ENCODE peak calls at places on chromosomes 4 and X, in eight cellular contexts. One of them, this sample, is unnamed.

GRCh38 chrX:107691024-107691448 is 62.7 kb downstream of the PRPS1 start:
- DNase-seq in uterus: peak
- DNase-seq in GM20000: no peak
- DNase-seq in coronary artery: no peak
- DNase-seq in ovary: no peak
- DNase-seq in kidney: no peak
- DNase-seq in astrocyte of the spinal cord: no peak
- DNase-seq in WTC11: no peak
- DNase-seq in this sample: no peak

GRCh38 chr4:94489075-94489474 is 37.3 kb downstream of the PDLIM5 start:
- DNase-seq in uterus: no peak
- DNase-seq in GM20000: no peak
- DNase-seq in coronary artery: no peak
- DNase-seq in ovary: no peak
- DNase-seq in kidney: no peak
- DNase-seq in astrocyte of the spinal cord: no peak
- DNase-seq in WTC11: no peak
- DNase-seq in this sample: no peak

GRCh38 chr4:16794816-16795445 is 103.5 kb downstream of the LDB2 start:
- DNase-seq in uterus: peak
- DNase-seq in GM20000: peak
- DNase-seq in coronary artery: no peak
- DNase-seq in ovary: peak
- DNase-seq in kidney: no peak
- DNase-seq in astrocyte of the spinal cord: peak
- DNase-seq in WTC11: peak
- DNase-seq in this sample: peak

GRCh38 chrX:20680998-20681397 is 414.3 kb upstream of the RPS6KA3 start:
- DNase-seq in uterus: no peak
- DNase-seq in GM20000: no peak
- DNase-seq in coronary artery: no peak
- DNase-seq in ovary: no peak
- DNase-seq in kidney: no peak
- DNase-seq in astrocyte of the spinal cord: no peak
- DNase-seq in WTC11: no peak
- DNase-seq in this sample: no peak

GRCh38 chrX:68945603-68946228 is 116.9 kb downstream of the EFNB1 start:
- DNase-seq in uterus: no peak
- DNase-seq in GM20000: no peak
- DNase-seq in coronary artery: peak
- DNase-seq in ovary: no peak
- DNase-seq in kidney: no peak
- DNase-seq in astrocyte of the spinal cord: peak
- DNase-seq in WTC11: peak
- DNase-seq in this sample: peak

GRCh38 chr4:181959121-181959520 is 284.1 kb upstream of the TENM3 start:
- DNase-seq in uterus: no peak
- DNase-seq in GM20000: no peak
- DNase-seq in coronary artery: no peak
- DNase-seq in ovary: no peak
- DNase-seq in kidney: no peak
- DNase-seq in astrocyte of the spinal cord: peak
- DNase-seq in WTC11: no peak
- DNase-seq in this sample: no peak

GRCh38 chrX:84108589-84108988 is 79.4 kb downstream of the RPS6KA6 start:
- DNase-seq in uterus: no peak
- DNase-seq in GM20000: no peak
- DNase-seq in coronary artery: no peak
- DNase-seq in ovary: no peak
- DNase-seq in kidney: no peak
- DNase-seq in astrocyte of the spinal cord: no peak
- DNase-seq in WTC11: no peak
- DNase-seq in this sample: no peak

GRCh38 chr4:151004222-151004621 is 10.9 kb downstream of the LRBA start:
- DNase-seq in uterus: no peak
- DNase-seq in GM20000: no peak
- DNase-seq in coronary artery: no peak
- DNase-seq in ovary: no peak
- DNase-seq in kidney: no peak
- DNase-seq in astrocyte of the spinal cord: peak
- DNase-seq in WTC11: no peak
- DNase-seq in this sample: no peak

GRCh38 chrX:151384807-151385206 is 12.2 kb upstream of the VMA21 start:
- DNase-seq in uterus: no peak
- DNase-seq in GM20000: no peak
- DNase-seq in coronary artery: no peak
- DNase-seq in ovary: no peak
- DNase-seq in kidney: no peak
- DNase-seq in astrocyte of the spinal cord: peak
- DNase-seq in WTC11: no peak
- DNase-seq in this sample: no peak

GRCh38 chr4:118289794-118290193 is 63.0 kb downstream of the PRSS12 start:
- DNase-seq in uterus: no peak
- DNase-seq in GM20000: no peak
- DNase-seq in coronary artery: no peak
- DNase-seq in ovary: no peak
- DNase-seq in kidney: no peak
- DNase-seq in astrocyte of the spinal cord: peak
- DNase-seq in WTC11: no peak
- DNase-seq in this sample: no peak

GRCh38 chr4:128358903-128359260 is 71.3 kb upstream of the PGRMC2 start:
- DNase-seq in uterus: no peak
- DNase-seq in GM20000: no peak
- DNase-seq in coronary artery: no peak
- DNase-seq in ovary: no peak
- DNase-seq in kidney: no peak
- DNase-seq in astrocyte of the spinal cord: no peak
- DNase-seq in WTC11: no peak
- DNase-seq in this sample: no peak

GRCh38 chr4:147578057-147578476 is 39.1 kb upstream of the TMEM184C start:
- DNase-seq in uterus: peak
- DNase-seq in GM20000: no peak
- DNase-seq in coronary artery: peak
- DNase-seq in ovary: no peak
- DNase-seq in kidney: no peak
- DNase-seq in astrocyte of the spinal cord: peak
- DNase-seq in WTC11: no peak
- DNase-seq in this sample: no peak

GRCh38 chr4:77801260-77801608 is 17.9 kb downstream of the CNOT6L start:
- DNase-seq in uterus: no peak
- DNase-seq in GM20000: no peak
- DNase-seq in coronary artery: no peak
- DNase-seq in ovary: no peak
- DNase-seq in kidney: no peak
- DNase-seq in astrocyte of the spinal cord: no peak
- DNase-seq in WTC11: no peak
- DNase-seq in this sample: no peak

GRCh38 chr4:1711055-1711905 is 839 bp downstream of the SLBP start:
- DNase-seq in uterus: peak
- DNase-seq in GM20000: no peak
- DNase-seq in coronary artery: no peak
- DNase-seq in ovary: peak
- DNase-seq in kidney: peak
- DNase-seq in astrocyte of the spinal cord: peak
- DNase-seq in WTC11: peak
- DNase-seq in this sample: peak

GRCh38 chr4:73257995-73258667 is 467 bp downstream of the ANKRD17 start:
- DNase-seq in uterus: peak
- DNase-seq in GM20000: no peak
- DNase-seq in coronary artery: no peak
- DNase-seq in ovary: peak
- DNase-seq in kidney: no peak
- DNase-seq in astrocyte of the spinal cord: peak
- DNase-seq in WTC11: no peak
- DNase-seq in this sample: peak
- TF ChIP-seq CTCF in uterus: no peak
- TF ChIP-seq CTCF in GM20000: peak
- TF ChIP-seq CTCF in coronary artery: no peak
- TF ChIP-seq CTCF in ovary: peak
- TF ChIP-seq CTCF in kidney: no peak
- TF ChIP-seq CTCF in astrocyte of the spinal cord: peak
- TF ChIP-seq CTCF in WTC11: no peak
- TF ChIP-seq CTCF in this sample: peak

GRCh38 chr4:48127231-48127881 is 6.7 kb downstream of the TXK start:
- DNase-seq in uterus: no peak
- DNase-seq in GM20000: no peak
- DNase-seq in coronary artery: no peak
- DNase-seq in ovary: no peak
- DNase-seq in kidney: no peak
- DNase-seq in astrocyte of the spinal cord: no peak
- DNase-seq in WTC11: no peak
- DNase-seq in this sample: no peak
- TF ChIP-seq CTCF in uterus: no peak
- TF ChIP-seq CTCF in GM20000: no peak
- TF ChIP-seq CTCF in coronary artery: no peak
- TF ChIP-seq CTCF in ovary: no peak
- TF ChIP-seq CTCF in kidney: no peak
- TF ChIP-seq CTCF in astrocyte of the spinal cord: no peak
- TF ChIP-seq CTCF in WTC11: no peak
- TF ChIP-seq CTCF in this sample: no peak

DNA sequence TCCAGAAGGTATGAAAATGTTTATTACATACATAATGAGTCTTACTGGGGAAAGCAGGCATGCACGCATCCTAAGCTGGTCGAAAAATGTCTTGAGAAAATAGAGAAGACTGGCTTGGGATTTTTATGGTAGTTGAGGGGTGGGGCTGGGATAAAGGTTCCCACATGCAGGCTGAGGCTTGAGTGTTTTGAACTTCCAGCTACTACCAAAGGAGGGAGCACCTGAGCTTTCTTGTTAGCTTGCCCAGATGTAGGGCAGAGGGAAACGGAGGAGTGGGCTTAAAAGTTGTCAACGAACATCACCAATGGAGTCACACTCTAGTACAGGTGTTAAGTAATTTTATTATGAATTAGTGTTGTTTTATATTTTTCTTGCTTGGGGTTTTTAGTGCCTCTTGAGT is 39.6 kb upstream of the SRPX start:
- DNase-seq in uterus: no peak
- DNase-seq in GM20000: peak
- DNase-seq in coronary artery: no peak
- DNase-seq in ovary: no peak
- DNase-seq in kidney: no peak
- DNase-seq in astrocyte of the spinal cord: peak
- DNase-seq in WTC11: peak
- DNase-seq in this sample: peak
- TF ChIP-seq CTCF in uterus: no peak
- TF ChIP-seq CTCF in GM20000: peak
- TF ChIP-seq CTCF in coronary artery: no peak
- TF ChIP-seq CTCF in ovary: no peak
- TF ChIP-seq CTCF in kidney: no peak
- TF ChIP-seq CTCF in astrocyte of the spinal cord: peak
- TF ChIP-seq CTCF in WTC11: no peak
- TF ChIP-seq CTCF in this sample: peak

GRCh38 chrX:138026211-138026610 is 460.3 kb downstream of the ZIC3 start:
- DNase-seq in uterus: no peak
- DNase-seq in GM20000: peak
- DNase-seq in coronary artery: no peak
- DNase-seq in ovary: no peak
- DNase-seq in kidney: no peak
- DNase-seq in astrocyte of the spinal cord: peak
- DNase-seq in WTC11: no peak
- DNase-seq in this sample: peak
- TF ChIP-seq CTCF in uterus: no peak
- TF ChIP-seq CTCF in GM20000: no peak
- TF ChIP-seq CTCF in coronary artery: no peak
- TF ChIP-seq CTCF in ovary: no peak
- TF ChIP-seq CTCF in kidney: peak
- TF ChIP-seq CTCF in astrocyte of the spinal cord: peak
- TF ChIP-seq CTCF in WTC11: no peak
- TF ChIP-seq CTCF in this sample: peak

GRCh38 chr4:143585548-143585947 is 72.0 kb downstream of the SMARCA5 start:
- DNase-seq in uterus: no peak
- DNase-seq in GM20000: no peak
- DNase-seq in coronary artery: no peak
- DNase-seq in ovary: no peak
- DNase-seq in kidney: no peak
- DNase-seq in astrocyte of the spinal cord: no peak
- DNase-seq in WTC11: no peak
- DNase-seq in this sample: no peak

GRCh38 chr4:143586080-143586479 is 72.6 kb downstream of the SMARCA5 start:
- DNase-seq in uterus: no peak
- DNase-seq in GM20000: no peak
- DNase-seq in coronary artery: no peak
- DNase-seq in ovary: no peak
- DNase-seq in kidney: no peak
- DNase-seq in astrocyte of the spinal cord: peak
- DNase-seq in WTC11: no peak
- DNase-seq in this sample: no peak

DNA sequence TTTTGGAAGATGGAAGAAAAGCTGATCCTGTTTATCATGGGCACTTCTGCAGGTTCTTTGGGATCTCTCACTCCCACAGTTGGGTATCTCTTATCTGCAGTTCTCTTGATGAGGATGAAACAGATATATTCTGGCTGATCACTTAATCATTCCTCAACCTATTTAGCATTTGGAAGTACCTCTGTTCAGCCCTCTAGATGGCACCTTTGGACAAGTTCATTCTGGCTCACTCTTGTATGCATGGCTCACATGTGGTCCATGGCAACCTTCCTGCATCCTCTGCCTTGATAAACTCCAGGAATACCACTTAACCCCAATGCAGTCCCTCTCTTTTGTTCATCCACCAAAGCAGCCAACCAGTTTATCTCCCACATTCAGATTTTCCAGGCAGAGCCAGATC is 74.2 kb downstream of the SMARCA5 start:
- DNase-seq in uterus: no peak
- DNase-seq in GM20000: no peak
- DNase-seq in coronary artery: no peak
- DNase-seq in ovary: no peak
- DNase-seq in kidney: no peak
- DNase-seq in astrocyte of the spinal cord: no peak
- DNase-seq in WTC11: no peak
- DNase-seq in this sample: no peak
- TF ChIP-seq CTCF in uterus: no peak
- TF ChIP-seq CTCF in GM20000: no peak
- TF ChIP-seq CTCF in coronary artery: no peak
- TF ChIP-seq CTCF in ovary: no peak
- TF ChIP-seq CTCF in kidney: no peak
- TF ChIP-seq CTCF in astrocyte of the spinal cord: no peak
- TF ChIP-seq CTCF in WTC11: no peak
- TF ChIP-seq CTCF in this sample: no peak

DNA sequence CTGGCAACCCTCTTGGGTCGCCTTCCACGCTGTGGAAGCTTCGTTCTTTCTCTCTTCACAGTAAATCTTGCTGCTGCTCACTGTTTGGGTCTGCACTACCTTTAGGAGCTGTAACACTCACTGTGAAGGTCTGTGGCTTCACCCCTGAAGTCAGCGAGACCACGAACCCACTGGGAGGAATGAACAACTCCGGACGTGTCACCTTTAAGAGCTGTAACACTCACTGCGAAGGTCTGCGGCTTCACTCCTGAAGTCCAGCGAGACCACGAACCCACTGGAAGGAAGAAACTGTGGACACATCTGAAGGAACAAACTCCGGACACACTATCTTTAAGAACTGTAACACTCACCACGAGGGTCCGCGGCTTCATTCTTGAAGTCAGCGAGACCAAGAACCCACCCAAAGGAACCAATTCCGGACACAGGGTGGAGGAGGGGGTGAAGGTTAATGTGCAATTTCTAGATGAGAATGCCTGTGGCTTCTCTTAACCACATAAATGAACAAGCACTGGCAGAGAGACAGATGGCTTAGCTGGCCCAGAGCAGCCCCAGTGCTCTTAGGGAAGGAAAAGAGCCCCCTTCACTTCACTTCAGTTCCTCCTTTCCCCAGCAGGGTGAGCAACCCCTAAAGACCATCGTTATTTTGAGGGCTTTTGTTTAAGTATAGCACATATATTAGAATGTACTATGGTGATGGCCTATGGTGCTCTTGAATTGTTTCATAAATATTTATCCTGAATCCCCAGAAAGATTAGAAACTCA is 73.0 kb downstream of the LUZP4 start:
- DNase-seq in uterus: no peak
- DNase-seq in GM20000: no peak
- DNase-seq in coronary artery: no peak
- DNase-seq in ovary: no peak
- DNase-seq in kidney: no peak
- DNase-seq in astrocyte of the spinal cord: peak
- DNase-seq in WTC11: no peak
- DNase-seq in this sample: no peak
- TF ChIP-seq CTCF in uterus: no peak
- TF ChIP-seq CTCF in GM20000: no peak
- TF ChIP-seq CTCF in coronary artery: no peak
- TF ChIP-seq CTCF in ovary: no peak
- TF ChIP-seq CTCF in kidney: no peak
- TF ChIP-seq CTCF in astrocyte of the spinal cord: peak
- TF ChIP-seq CTCF in WTC11: peak
- TF ChIP-seq CTCF in this sample: no peak